ENCODE peak calls at places on chromosomes 3 and 15, in nine cellular contexts. K is OCI-LY7, W is tibial artery, S is esophagus muscularis mucosa, Q is PC-9, G is uterus, M is cardiac muscle cell, T is A549, E is psoas muscle. H is an unnamed sample. For H3K4me1, the result is how much of the 10 kb centered on the place peaks cover.

GRCh38 chr15:85116925-85117646 is 135.4 kb downstream of the PDE8A start:
- DNase-seq in K (no peak), W (no peak), S (peak), Q (no peak), G (no peak), M (no peak), T (no peak), E (no peak), H (no peak)

GRCh38 chr3:99023590-99024192 is 122.2 kb upstream of the DCBLD2 start:
- DNase-seq in K (peak), W (no peak), S (no peak), Q (no peak), G (no peak), M (peak), T (peak), E (no peak), H (no peak)

GRCh38 chr3:9701006-9701405 is 2.6 kb upstream of the CPNE9 start:
- DNase-seq in K (no peak), W (no peak), S (no peak), Q (no peak), G (no peak), M (no peak), T (no peak), E (no peak), H (no peak)

GRCh38 chr15:40282870-40283614 is at the start of gene ANKRD63:
- DNase-seq in K (no peak), W (no peak), S (no peak), Q (no peak), G (no peak), M (peak), T (no peak), E (peak), H (peak)

GRCh38 chr3:14524920-14525660 is 15.1 kb downstream of the GRIP2 start:
- DNase-seq in K (no peak), W (peak), S (no peak), Q (no peak), G (no peak), M (no peak), T (no peak), E (no peak), H (no peak)

GRCh38 chr15:100918034-100918689 is 995 bp upstream of the LRRK1 start:
- DNase-seq in K (peak), W (peak), S (no peak), Q (peak), G (peak), M (peak), T (peak), E (peak), H (peak)

GRCh38 chr15:83378921-83379561 is 68.1 kb upstream of the SH3GL3 start:
- DNase-seq in K (no peak), W (no peak), S (no peak), Q (peak), G (no peak), M (no peak), T (no peak), E (no peak), H (no peak)

GRCh38 chr15:98077186-98077585 is 116.7 kb downstream of the ARRDC4 start:
- DNase-seq in K (no peak), W (peak), S (no peak), Q (no peak), G (peak), M (no peak), T (no peak), E (peak), H (no peak)

GRCh38 chr3:99783009-99783573 is 34.6 kb upstream of the CMSS1 start:
- DNase-seq in K (no peak), W (no peak), S (no peak), Q (no peak), G (no peak), M (no peak), T (no peak), E (no peak), H (peak)

GRCh38 chr15:49916998-49917397 is 202.0 kb downstream of the ATP8B4 start:
- DNase-seq in K (no peak), W (no peak), S (no peak), Q (no peak), G (no peak), M (no peak), T (no peak), E (no peak), H (no peak)
- H3K4me3 ChIP-seq in K (no peak), W (no peak), S (no peak), Q (no peak), G (no peak), M (no peak), T (no peak), E (no peak), H (no peak)

GRCh38 chr3:141233457-141234161 is 2.0 kb downstream of the PXYLP1 start:
- DNase-seq in K (no peak), W (no peak), S (peak), Q (no peak), G (no peak), M (no peak), T (no peak), E (no peak), H (no peak)
- H3K4me1 ChIP-seq in K (under half), W (under half), S (under half), Q (under half), G (under half), M (under half), T (under half), E (under half), H (under half)

DNA sequence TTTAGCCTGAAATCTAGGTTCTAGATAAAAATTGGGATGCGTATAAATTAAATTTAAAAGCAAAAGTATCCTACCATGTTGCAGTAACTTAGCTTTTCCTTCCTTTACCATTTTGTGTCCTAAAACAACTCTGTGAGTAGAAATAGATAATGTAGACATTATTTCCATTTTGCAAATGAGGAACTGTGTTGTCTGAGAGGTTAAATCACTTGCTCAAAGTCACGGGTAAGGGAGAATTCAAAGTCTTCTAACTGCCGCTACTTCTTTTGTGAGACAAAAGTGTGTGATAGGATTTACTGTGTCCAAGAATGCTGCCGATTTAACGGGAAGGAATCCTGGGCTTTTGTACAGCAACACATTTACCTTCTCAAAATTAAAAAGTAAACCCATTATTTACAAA is 40.7 kb downstream of the MYO1E start:
- DNase-seq in K (no peak), W (no peak), S (no peak), Q (no peak), G (no peak), M (no peak), T (no peak), E (no peak), H (no peak)
- H3K27ac ChIP-seq in K (no peak), W (no peak), S (no peak), Q (no peak), G (no peak), M (no peak), T (peak), E (no peak), H (no peak)

GRCh38 chr3:184582583-184582982 is 21.0 kb downstream of the EPHB3 start:
- DNase-seq in K (no peak), W (peak), S (no peak), Q (no peak), G (no peak), M (peak), T (no peak), E (no peak), H (peak)

GRCh38 chr3:184582998-184583344 is 21.4 kb downstream of the EPHB3 start:
- DNase-seq in K (no peak), W (no peak), S (no peak), Q (no peak), G (no peak), M (no peak), T (no peak), E (no peak), H (no peak)

GRCh38 chr3:184584001-184584891 is 22.7 kb downstream of the EPHB3 start:
- DNase-seq in K (no peak), W (no peak), S (no peak), Q (no peak), G (no peak), M (peak), T (no peak), E (no peak), H (peak)

GRCh38 chr3:184581331-184582210 is 20.0 kb downstream of the EPHB3 start:
- DNase-seq in K (no peak), W (no peak), S (no peak), Q (no peak), G (no peak), M (no peak), T (no peak), E (no peak), H (no peak)

GRCh38 chr3:184583345-184584000 is 21.9 kb downstream of the EPHB3 start:
- DNase-seq in K (no peak), W (no peak), S (no peak), Q (no peak), G (no peak), M (peak), T (no peak), E (peak), H (no peak)
- H3K4me3 ChIP-seq in K (no peak), W (peak), S (peak), Q (no peak), G (peak), M (peak), T (peak), E (peak), H (peak)

GRCh38 chr15:80823995-80824394 is 44.8 kb downstream of the CEMIP start:
- DNase-seq in K (peak), W (no peak), S (no peak), Q (no peak), G (no peak), M (no peak), T (no peak), E (no peak), H (no peak)
- H3K4me1 ChIP-seq in K (under half), W (under half), S (under half), Q (under half), G (under half), M (under half), T (under half), E (under half), H (under half)

DNA sequence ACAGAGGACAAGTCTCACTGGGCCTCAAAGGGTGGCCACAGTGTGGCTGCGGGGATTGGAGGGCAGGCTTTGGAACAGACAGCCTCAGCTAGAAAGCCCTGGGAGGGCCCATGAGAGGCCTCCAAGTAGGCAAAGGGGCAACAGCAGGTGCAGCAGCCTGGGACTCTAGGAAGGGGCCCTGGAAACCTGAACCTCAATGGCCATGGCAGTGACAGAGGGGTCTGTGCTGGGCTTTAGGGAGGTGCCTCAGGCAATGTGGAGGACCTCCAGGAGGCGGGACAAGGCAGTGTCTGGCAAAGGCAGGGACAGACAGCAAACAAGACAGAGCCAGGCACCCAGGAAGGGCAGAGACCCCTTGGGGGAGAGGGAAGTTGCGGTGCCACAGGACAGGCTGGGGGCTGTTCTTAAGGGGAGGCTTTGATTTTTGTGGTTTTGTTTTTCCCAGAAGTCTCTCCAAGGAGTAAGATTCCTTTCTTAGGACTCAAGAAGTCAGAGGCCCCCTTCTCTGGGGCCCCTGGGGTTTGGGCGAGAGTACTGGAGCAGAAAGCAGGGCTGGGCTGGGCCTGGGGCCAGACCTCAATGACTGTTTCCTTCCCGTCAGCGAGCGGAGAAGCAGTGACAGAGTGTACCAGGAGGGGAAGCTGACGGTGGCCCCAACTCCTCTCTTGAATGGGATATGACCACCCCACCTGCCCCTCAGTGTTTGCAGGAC is 9.7 kb downstream of the STOML1 start:
- DNase-seq in K (no peak), W (peak), S (peak), Q (peak), G (peak), M (no peak), T (no peak), E (peak), H (peak)
- H3K27ac ChIP-seq in K (no peak), W (peak), S (peak), Q (peak), G (peak), M (peak), T (peak), E (peak), H (peak)

DNA sequence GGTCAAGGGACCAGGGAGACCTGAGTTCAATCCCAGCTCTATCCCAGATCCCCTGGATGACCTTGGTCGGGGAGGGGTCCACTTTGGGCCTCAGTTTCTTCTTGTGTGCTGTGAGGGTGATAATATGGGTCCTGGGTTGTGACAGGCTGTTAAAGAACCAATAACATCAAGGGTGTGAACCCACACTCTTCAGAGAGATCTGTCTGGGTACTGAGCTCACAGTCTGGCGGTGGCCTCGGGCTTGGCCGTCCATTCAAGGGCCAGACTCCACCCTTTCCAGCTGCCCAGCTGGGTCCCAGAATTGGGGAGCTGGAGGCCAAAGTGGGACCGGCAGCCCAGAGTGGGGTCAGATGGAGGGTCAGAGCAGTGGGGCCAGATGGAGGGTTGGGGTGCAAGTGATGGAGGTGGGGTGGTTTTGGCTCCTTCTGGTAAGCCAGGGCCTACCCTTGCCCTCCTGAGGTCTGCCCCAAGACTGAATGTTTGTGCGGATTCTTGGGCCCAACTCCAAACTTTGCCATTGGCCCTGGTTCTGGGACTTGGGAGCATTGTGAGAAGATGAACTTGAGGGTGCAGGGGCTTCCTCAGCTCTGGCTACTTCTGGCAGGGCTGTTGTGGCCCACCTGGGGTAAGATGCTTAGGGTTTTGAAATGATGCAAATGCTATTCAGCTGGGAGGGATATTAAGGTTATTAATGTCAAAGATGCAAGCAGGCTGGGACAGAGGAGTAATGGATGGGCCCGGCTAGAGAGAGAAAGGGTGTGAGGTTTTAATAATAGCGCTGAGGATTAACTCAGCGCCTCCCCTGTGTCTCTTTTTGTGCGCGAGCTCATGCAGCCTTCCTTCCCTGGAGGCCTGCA is 1.5 kb downstream of the CORO2B start:
- DNase-seq in K (peak), W (no peak), S (no peak), Q (no peak), G (no peak), M (no peak), T (no peak), E (peak), H (no peak)
- H3K4me3 ChIP-seq in K (peak), W (no peak), S (peak), Q (peak), G (no peak), M (no peak), T (no peak), E (peak), H (no peak)